ENCODE peak calls at places on chromosome 1, in five cellular contexts. S is psoas muscle, K is GM10248, M is lung, L is anterior cingulate cortex. Q is an unnamed sample.

GRCh38 chr1:151994956-151995355 is 1.3 kb upstream of the S100A10 start:
- DNase-seq in S (peak; percentile 33), K (no peak), M (peak; percentile 42), L (no peak), Q (no peak)

GRCh38 chr1:51329443-51330325 is 678 bp downstream of the TTC39A start:
- DNase-seq in S (no peak), K (no peak), M (peak; percentile 78), L (no peak), Q (no peak)

GRCh38 chr1:84782311-84782771 is 92.1 kb upstream of the SSX2IP start:
- DNase-seq in S (peak; percentile 54), K (peak; percentile 82), M (peak; percentile 56), L (peak; percentile 47), Q (peak; percentile 89)

GRCh38 chr1:153534226-153534932 is 1.4 kb downstream of the S100A6 start:
- DNase-seq in S (peak; percentile 31), K (no peak), M (no peak), L (no peak), Q (no peak)

GRCh38 chr1:203593143-203593542 is 33.5 kb upstream of the ATP2B4 start:
- DNase-seq in S (no peak), K (no peak), M (no peak), L (no peak), Q (no peak)

GRCh38 chr1:87115317-87115885 is 201.0 kb downstream of the HS2ST1 start:
- DNase-seq in S (peak; percentile 37), K (no peak), M (no peak), L (no peak), Q (no peak)

GRCh38 chr1:66757740-66758139 is 5.5 kb downstream of the DYNLT5 start:
- DNase-seq in S (no peak), K (no peak), M (no peak), L (no peak), Q (no peak)

GRCh38 chr1:176989023-176989422 is 175.5 kb downstream of the ASTN1 start:
- DNase-seq in S (no peak), K (no peak), M (no peak), L (no peak), Q (no peak)

GRCh38 chr1:55635856-55636255 is 420.7 kb upstream of the USP24 start:
- DNase-seq in S (no peak), K (no peak), M (no peak), L (no peak), Q (no peak)

GRCh38 chr1:228735871-228736586 is 750 bp downstream of the RHOU start:
- DNase-seq in S (peak; percentile 39), K (no peak), M (peak; percentile 51), L (no peak), Q (no peak)

GRCh38 chr1:205275133-205275532 is 46.4 kb downstream of the NUAK2 start:
- DNase-seq in S (no peak), K (no peak), M (peak; percentile 69), L (no peak), Q (no peak)

GRCh38 chr1:157113631-157114030 is 14.0 kb upstream of the ETV3L start:
- DNase-seq in S (no peak), K (no peak), M (no peak), L (no peak), Q (no peak)